ENCODE peak calls at places on chromosomes 2 and 18, in five cellular contexts. C, A, R, D and Z are unnamed samples.

GRCh38 chr2:71746946-71747501 is 293.7 kb downstream of the DYSF start:
- DNase-seq in C (peak), A (peak), R (peak), D (peak), Z (no peak)

GRCh38 chr2:233108611-233109490 is 48.7 kb downstream of the INPP5D start:
- DNase-seq in C (no peak), A (no peak), R (no peak), D (no peak), Z (no peak)

GRCh38 chr2:157872791-157873190 is 3.3 kb downstream of the ACVR1 start:
- DNase-seq in C (no peak), A (no peak), R (no peak), D (no peak), Z (no peak)

GRCh38 chr2:134401789-134402188 is 147.9 kb downstream of the MGAT5 start:
- DNase-seq in C (peak), A (no peak), R (no peak), D (no peak), Z (no peak)

GRCh38 chr2:71880846-71881610 is 266.6 kb downstream of the CYP26B1 start:
- DNase-seq in C (peak), A (peak), R (peak), D (peak), Z (no peak)

GRCh38 chr18:57585421-57585820 is 1.1 kb downstream of the FECH start:
- DNase-seq in C (peak), A (no peak), R (no peak), D (peak), Z (no peak)

GRCh38 chr2:169046440-169047151 is 15.5 kb upstream of the ABCB11 start:
- DNase-seq in C (no peak), A (no peak), R (no peak), D (no peak), Z (no peak)

GRCh38 chr18:80026363-80026762 is 7.9 kb upstream of the RBFA start:
- DNase-seq in C (no peak), A (no peak), R (no peak), D (no peak), Z (no peak)

GRCh38 chr2:11658208-11658607 is 11.8 kb downstream of the NTSR2 start:
- DNase-seq in C (no peak), A (no peak), R (no peak), D (no peak), Z (no peak)

GRCh38 chr2:5360081-5360480 is 332.1 kb upstream of the SOX11 start:
- DNase-seq in C (no peak), A (no peak), R (no peak), D (no peak), Z (no peak)

GRCh38 chr2:102122115-102122514 is 20.4 kb upstream of the IL1R1 start:
- DNase-seq in C (peak), A (no peak), R (no peak), D (peak), Z (peak)

GRCh38 chr2:25063876-25064660 is 22.2 kb downstream of the EFR3B start:
- DNase-seq in C (peak), A (no peak), R (no peak), D (no peak), Z (peak)

GRCh38 chr2:160736629-160737028 is 243.0 kb upstream of the RBMS1 start:
- DNase-seq in C (peak), A (no peak), R (no peak), D (peak), Z (no peak)

GRCh38 chr2:189648846-189649529 is 12.3 kb upstream of the ASNSD1 start:
- DNase-seq in C (peak), A (no peak), R (no peak), D (peak), Z (peak)

GRCh38 chr2:205931388-205931787 is 154.6 kb downstream of the INO80D start:
- DNase-seq in C (peak), A (no peak), R (no peak), D (no peak), Z (no peak)

GRCh38 chr2:220628252-220628651 is 943.9 kb downstream of the EPHA4 start:
- DNase-seq in C (peak), A (no peak), R (no peak), D (no peak), Z (peak)

GRCh38 chr2:28624798-28625701 is 126.6 kb upstream of the PPP1CB start:
- DNase-seq in C (peak), A (peak), R (peak), D (peak), Z (no peak)

GRCh38 chr2:240235149-240235803 is 94.8 kb upstream of the OTOS start:
- DNase-seq in C (no peak), A (peak), R (peak), D (no peak), Z (no peak)

GRCh38 chr2:123915380-123915779 is 109.7 kb upstream of the CNTNAP5 start:
- DNase-seq in C (no peak), A (no peak), R (no peak), D (no peak), Z (no peak)

GRCh38 chr18:26763745-26764144 is 101.8 kb downstream of the AQP4 start:
- DNase-seq in C (no peak), A (no peak), R (no peak), D (no peak), Z (no peak)

GRCh38 chr2:99818842-99819241 is 323.5 kb downstream of the AFF3 start:
- DNase-seq in C (peak), A (no peak), R (no peak), D (peak), Z (no peak)

GRCh38 chr2:201847483-201847882 is 41.1 kb downstream of the CDK15 start:
- DNase-seq in C (no peak), A (no peak), R (no peak), D (peak), Z (no peak)

GRCh38 chr2:54212456-54212855 is 43.6 kb downstream of the TSPYL6 start:
- DNase-seq in C (peak), A (peak), R (no peak), D (peak), Z (peak)

GRCh38 chr2:237207641-237208040 is 122.0 kb downstream of the COPS8 start:
- DNase-seq in C (peak), A (peak), R (no peak), D (peak), Z (peak)

GRCh38 chr2:217926801-217927200 is 76.0 kb downstream of the TNS1 start:
- DNase-seq in C (no peak), A (no peak), R (no peak), D (no peak), Z (no peak)

GRCh38 chr2:217929757-217930707 is 72.8 kb downstream of the TNS1 start:
- DNase-seq in C (peak), A (peak), R (no peak), D (peak), Z (no peak)

GRCh38 chr2:217927601-217928323 is 75.0 kb downstream of the TNS1 start:
- DNase-seq in C (no peak), A (no peak), R (no peak), D (no peak), Z (no peak)

GRCh38 chr2:217929294-217929671 is 73.5 kb downstream of the TNS1 start:
- DNase-seq in C (no peak), A (no peak), R (no peak), D (no peak), Z (no peak)

GRCh38 chr2:217928324-217929293 is 74.2 kb downstream of the TNS1 start:
- DNase-seq in C (no peak), A (no peak), R (no peak), D (no peak), Z (no peak)
- H3K4me3 ChIP-seq in C (no peak), A (no peak), R (no peak), D (no peak), Z (no peak)

DNA sequence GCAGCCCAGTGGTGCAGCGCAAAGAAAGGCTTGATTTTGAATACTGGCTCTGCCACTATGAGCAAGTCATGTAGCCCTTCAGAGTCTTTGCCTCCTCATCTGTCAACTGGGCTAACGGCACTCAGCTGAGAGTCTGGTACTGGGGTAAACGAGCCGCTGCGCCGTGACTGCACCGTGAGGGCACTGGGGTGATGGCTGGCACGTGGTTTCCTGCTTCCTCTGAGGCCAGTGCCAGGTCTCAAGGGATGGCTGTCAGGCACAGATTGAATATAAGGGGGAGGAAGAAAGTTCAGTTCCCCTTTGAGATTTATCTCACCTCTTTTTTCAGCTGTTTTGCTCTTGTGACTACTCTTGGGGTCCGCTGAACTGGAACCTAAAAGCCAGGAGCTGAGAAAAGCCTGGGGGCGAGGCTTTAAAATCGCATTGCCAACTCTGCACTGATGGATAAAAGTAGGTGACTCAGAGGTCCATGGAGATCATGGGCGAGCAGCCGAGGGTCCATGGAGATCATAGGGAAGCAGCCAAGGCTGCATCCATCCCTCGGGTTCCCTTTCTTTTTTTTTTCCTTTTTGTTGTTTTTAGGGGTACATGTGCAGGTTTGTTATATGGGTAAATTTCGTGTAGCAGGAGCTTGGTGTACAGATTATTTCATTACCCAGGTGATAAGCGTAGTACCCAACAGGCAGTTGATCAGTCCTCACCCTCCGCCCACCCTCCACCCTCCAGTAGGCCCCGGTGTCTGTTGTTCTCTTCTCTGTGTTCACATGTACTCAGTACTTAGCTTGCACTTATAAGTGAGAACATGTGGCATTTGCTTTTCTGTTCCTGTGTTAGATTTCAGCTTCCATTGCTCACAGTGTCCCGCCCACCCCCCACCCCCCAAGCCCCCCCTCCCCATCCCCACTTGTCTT is 114.3 kb downstream of the SPP2 start:
- DNase-seq in C (no peak), A (no peak), R (no peak), D (no peak), Z (no peak)
- H3K4me3 ChIP-seq in C (no peak), A (no peak), R (no peak), D (no peak), Z (no peak)

DNA sequence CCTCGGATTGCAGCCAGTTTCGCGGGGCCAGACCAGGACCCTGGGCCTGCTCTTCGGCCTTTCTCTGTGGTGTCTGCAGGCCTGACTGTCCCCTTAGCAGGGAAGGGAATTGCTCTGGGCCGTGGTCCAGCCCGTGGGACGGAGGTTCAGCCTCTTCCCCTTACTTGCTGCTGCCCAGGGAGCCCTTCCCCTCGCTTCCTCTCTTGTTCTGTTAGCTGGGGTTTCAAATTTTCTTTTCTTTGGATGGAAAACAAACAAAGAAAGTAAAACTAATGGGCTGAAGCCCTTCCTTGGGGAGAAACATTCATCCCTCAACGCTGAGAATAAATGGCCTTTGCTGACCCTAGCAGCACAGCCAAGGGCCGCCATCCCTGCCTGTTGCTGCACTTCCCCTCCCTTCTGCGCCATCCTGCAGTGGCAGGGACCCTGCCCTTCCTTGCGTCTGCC is 52.4 kb downstream of the ASAP2 start:
- DNase-seq in C (peak), A (no peak), R (no peak), D (peak), Z (no peak)
- H3K4me3 ChIP-seq in C (peak), A (no peak), R (no peak), D (no peak), Z (no peak)

GRCh38 chr18:49055787-49056186 is 105.0 kb upstream of the SMAD7 start:
- DNase-seq in C (peak), A (peak), R (no peak), D (peak), Z (peak)

GRCh38 chr18:49059028-49059670 is 108.4 kb upstream of the SMAD7 start:
- DNase-seq in C (peak), A (no peak), R (peak), D (no peak), Z (no peak)

GRCh38 chr18:49052891-49053644 is 102.3 kb upstream of the SMAD7 start:
- DNase-seq in C (peak), A (no peak), R (no peak), D (peak), Z (peak)

GRCh38 chr18:49051323-49051967 is 100.7 kb upstream of the SMAD7 start:
- DNase-seq in C (no peak), A (no peak), R (no peak), D (no peak), Z (no peak)

DNA sequence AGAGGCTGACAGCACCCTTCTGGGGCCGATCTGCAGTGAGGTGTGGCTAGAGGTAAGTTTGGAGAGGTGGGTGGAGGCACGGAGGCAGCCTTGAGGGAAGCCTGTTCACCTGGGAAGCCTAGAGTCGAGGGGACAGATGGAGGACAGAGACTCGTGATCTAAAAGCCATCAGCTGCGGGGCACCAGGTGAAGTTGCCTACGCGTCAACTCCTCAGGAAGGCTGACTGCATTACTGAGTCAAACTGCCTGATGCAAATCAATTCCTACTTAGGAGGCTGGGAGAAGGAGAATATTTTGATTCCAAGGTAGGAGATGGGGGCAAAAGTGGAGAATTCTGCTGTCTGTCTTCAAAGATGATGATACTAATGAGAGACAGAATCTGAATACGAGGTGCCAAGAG is 104.4 kb upstream of the SMAD7 start:
- DNase-seq in C (no peak), A (no peak), R (no peak), D (no peak), Z (no peak)
- H3K4me3 ChIP-seq in C (no peak), A (no peak), R (no peak), D (no peak), Z (peak)

GRCh38 chr2:119220720-119221301 is 2.8 kb upstream of the STEAP3 start:
- DNase-seq in C (no peak), A (no peak), R (no peak), D (no peak), Z (no peak)
- H3K4me3 ChIP-seq in C (no peak), A (no peak), R (no peak), D (no peak), Z (no peak)

DNA sequence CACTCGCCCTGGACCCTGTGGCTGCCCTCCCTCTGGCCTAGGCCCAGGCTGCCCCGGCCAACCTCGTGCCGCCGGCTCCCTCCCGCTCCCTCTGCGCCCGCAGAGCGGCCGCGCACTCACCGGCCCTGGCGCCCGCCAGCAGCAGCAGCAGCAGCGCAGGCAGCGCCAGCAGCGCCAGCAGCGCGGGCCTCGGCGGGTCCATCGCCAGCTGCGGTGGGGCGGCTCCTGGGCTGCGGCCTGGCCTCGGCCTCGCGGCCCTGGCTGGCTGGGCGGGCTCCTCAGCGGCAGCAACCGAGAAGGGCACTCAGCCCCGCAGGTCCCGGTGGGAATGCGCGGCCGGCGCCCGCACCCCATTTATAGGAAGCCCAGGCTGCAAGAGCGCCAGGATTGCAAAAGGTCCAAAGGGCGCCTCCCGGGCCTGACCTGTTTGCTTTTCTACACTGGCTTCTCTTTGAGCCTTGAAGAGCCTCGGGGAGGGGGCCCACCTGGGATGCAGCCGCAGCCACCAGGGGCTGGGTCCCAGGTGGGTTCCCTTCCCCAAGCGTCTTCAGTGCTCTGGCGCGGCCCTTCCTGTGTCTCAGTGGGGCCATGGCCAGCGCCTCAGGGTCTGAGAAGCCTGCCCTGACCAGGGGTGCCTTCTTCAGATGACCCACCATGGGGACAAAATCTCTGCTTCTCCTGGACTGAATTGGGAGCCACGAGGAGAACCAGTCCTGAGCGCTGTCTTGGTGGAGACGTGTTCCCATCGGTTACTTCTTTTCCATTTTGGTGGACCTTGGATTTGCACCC is at the start of gene APOB:
- DNase-seq in C (no peak), A (no peak), R (peak), D (peak), Z (no peak)
- H3K4me3 ChIP-seq in C (no peak), A (no peak), R (peak), D (no peak), Z (no peak)

DNA sequence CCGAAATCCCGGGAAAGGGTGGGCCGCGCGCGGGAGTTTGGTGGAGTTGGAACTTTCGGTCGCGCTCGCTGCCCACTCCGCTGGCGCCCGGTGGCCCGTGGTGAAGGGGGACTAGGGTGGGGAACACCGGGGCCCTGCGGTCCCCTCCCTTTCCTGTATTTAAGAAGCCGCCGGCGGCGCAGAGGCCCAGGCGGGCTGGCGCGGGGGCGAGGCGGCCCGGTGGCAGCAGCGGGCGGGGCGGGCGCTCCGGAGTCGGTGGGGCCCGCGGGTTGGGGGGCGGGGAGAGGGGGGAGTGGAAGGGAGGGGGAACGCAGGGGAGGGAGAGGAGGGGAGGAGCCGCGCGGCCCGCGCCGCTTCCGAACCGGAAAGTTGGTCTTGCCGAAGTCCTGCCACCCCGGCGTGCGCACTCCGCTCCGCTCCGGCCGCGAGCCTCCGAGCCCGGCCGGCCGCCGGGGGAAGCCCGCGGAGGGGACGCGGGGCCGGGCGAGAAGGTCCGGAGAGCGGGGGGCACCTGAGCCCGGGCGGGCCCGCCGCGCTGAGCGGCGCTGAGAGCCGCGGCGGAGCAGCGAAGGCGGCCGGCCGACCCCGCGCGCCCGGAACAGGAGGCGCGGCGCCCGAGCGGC is 449 bp upstream of the SALL3 start:
- DNase-seq in C (no peak), A (no peak), R (peak), D (peak), Z (no peak)
- H3K4me3 ChIP-seq in C (no peak), A (no peak), R (no peak), D (peak), Z (no peak)

DNA sequence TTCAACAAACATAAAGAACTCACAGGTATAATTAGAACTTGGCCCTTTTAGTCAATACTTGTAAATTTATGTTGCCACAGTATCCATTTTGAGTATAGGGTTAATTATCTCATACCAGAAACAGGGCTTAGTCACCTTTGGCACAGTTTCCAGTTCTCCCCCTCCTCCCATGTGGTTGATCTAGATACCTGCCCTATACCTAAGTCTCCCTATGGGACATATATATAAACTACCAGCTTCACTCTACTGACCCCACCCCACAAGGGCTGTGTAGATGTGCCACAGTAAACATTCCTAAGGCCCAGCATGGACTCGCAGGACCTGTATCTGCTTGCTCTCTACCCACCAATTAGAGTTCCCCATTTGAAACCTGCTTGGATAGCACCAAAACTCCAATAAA is 371.7 kb upstream of the RND3 start:
- DNase-seq in C (no peak), A (no peak), R (peak), D (no peak), Z (no peak)
- H3K4me3 ChIP-seq in C (no peak), A (no peak), R (no peak), D (no peak), Z (no peak)